ENCODE peak calls at places on chromosome 20, in eight cellular contexts. Z is HepG2, O is HL-60, K is GM23338, B is Panc1, Q is SK-N-SH, F is GM12878, L is K562. P is an unnamed sample.

GRCh38 chr20:20664795-20665194 is 47.6 kb downstream of the RALGAPA2 start:
- DNase-seq in K (peak; percentile 41), F (no peak), Z (peak; percentile 71), L (no peak), B (peak; percentile 33), Q (peak; percentile 33), O (no peak), P (peak; percentile 18)

GRCh38 chr20:63737690-63737939 is 1.2 kb downstream of the LIME1 start:
- DNase-seq in K (peak; percentile 64), B (no peak), O (no peak), Z (peak; percentile 60), L (no peak), Q (peak; percentile 38), F (no peak), P (no peak)

GRCh38 chr20:37907330-37907676 is 4.4 kb downstream of the VSTM2L start:
- DNase-seq in O (no peak), K (no peak), L (no peak), F (no peak), B (no peak), Q (no peak), Z (no peak), P (no peak)

GRCh38 chr20:25058051-25058796 is at the start of gene ACSS1:
- DNase-seq in K (peak; percentile 74), L (peak; percentile 62), Q (peak; percentile 63), B (no peak), Z (no peak), O (no peak), F (peak; percentile 62), P (no peak)

GRCh38 chr20:63957690-63958441 is 1.6 kb upstream of the UCKL1 start:
- DNase-seq in Q (no peak), K (peak; percentile 92), B (no peak), F (no peak), L (peak; percentile 74), O (no peak), Z (peak; percentile 59), P (peak; percentile 67)

GRCh38 chr20:40807094-40807623 is 118.1 kb upstream of the MAFB start:
- DNase-seq in K (no peak), F (no peak), Q (no peak), Z (no peak), B (no peak), L (no peak), O (no peak), P (no peak)

GRCh38 chr20:63279931-63280330 is 7.3 kb downstream of the ARFGAP1 start:
- DNase-seq in Z (no peak), Q (no peak), B (no peak), F (no peak), K (no peak), L (no peak), O (no peak), P (no peak)

GRCh38 chr20:63404129-63405085 is 43.3 kb upstream of the CHRNA4 start:
- DNase-seq in B (no peak), O (no peak), K (no peak), F (no peak), Q (no peak), Z (no peak), L (no peak), P (no peak)

GRCh38 chr20:63668351-63668750 is 10.2 kb downstream of the RTEL1 start:
- DNase-seq in B (no peak), L (no peak), O (no peak), Q (no peak), K (no peak), Z (no peak), F (no peak), P (no peak)

GRCh38 chr20:42855896-42856295 is 333.8 kb downstream of the PTPRT start:
- DNase-seq in Z (no peak), K (no peak), F (no peak), Q (no peak), L (no peak), O (no peak), B (no peak), P (no peak)

GRCh38 chr20:8573686-8574085 is 441.6 kb downstream of the PLCB1 start:
- DNase-seq in Q (no peak), O (no peak), B (no peak), K (no peak), L (no peak), Z (no peak), F (no peak), P (no peak)

GRCh38 chr20:38473353-38473795 is 731 bp downstream of the RALGAPB start:
- DNase-seq in Q (no peak), L (peak; percentile 61), B (no peak), Z (peak; percentile 67), F (no peak), O (peak; percentile 28), K (no peak), P (no peak)

GRCh38 chr20:21450572-21450971 is 53.2 kb upstream of the NKX2-4 start:
- DNase-seq in L (no peak), F (no peak), Q (no peak), K (no peak), Z (peak; percentile 17), O (no peak), B (no peak), P (no peak)

GRCh38 chr20:4787825-4788224 is 66.1 kb downstream of the PRND start:
- DNase-seq in L (no peak), B (no peak), Q (no peak), K (no peak), Z (no peak), O (no peak), F (no peak), P (no peak)

GRCh38 chr20:41572010-41572572 is 46.1 kb downstream of the CHD6 start:
- DNase-seq in Q (no peak), O (no peak), Z (no peak), L (no peak), K (no peak), B (no peak), F (no peak), P (no peak)

GRCh38 chr20:29790510-29790909 is 1467.0 kb upstream of the DEFB115 start:
- DNase-seq in K (no peak), Z (no peak), O (no peak), F (no peak), L (no peak), B (no peak), Q (no peak), P (no peak)

GRCh38 chr20:7146552-7147219 is 379.2 kb downstream of the BMP2 start:
- DNase-seq in O (no peak), L (no peak), F (no peak), K (no peak), Z (no peak), B (no peak), Q (no peak), P (no peak)

GRCh38 chr20:54372313-54372712 is 103.1 kb upstream of the DOK5 start:
- DNase-seq in F (no peak), K (no peak), O (no peak), Z (no peak), B (no peak), L (no peak), Q (no peak), P (no peak)

GRCh38 chr20:20255104-20255503 is 112.8 kb upstream of the INSM1 start:
- DNase-seq in K (no peak), F (no peak), Z (no peak), L (no peak), Q (no peak), B (no peak), O (no peak), P (no peak)

GRCh38 chr20:48910360-48910781 is 11.1 kb upstream of the ARFGEF2 start:
- DNase-seq in Z (no peak), L (no peak), O (peak; percentile 67), F (no peak), B (no peak), K (no peak), Q (no peak), P (no peak)

GRCh38 chr20:24795444-24795843 is 153.6 kb upstream of the CST7 start:
- DNase-seq in F (no peak), O (no peak), L (no peak), Z (no peak), K (no peak), B (no peak), Q (no peak), P (no peak)

DNA sequence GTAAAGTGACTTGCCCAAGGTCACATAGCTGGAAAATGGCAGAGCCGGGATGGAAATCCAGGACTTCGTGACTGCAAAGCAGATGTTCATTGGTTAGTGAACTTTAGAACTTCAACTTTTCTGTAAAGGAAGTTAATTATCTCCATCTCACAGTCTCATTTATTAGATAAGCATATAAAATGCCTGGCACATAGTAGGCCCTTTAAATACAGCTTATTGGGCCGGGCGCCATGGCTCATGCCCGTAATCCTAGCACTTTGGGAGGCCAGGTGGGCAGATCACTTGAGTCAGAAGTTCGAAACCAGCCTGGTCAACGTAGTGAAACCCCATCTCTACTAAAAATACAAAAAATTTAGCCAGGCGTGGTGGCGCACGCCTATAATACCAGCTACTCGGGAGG is 1.7 kb upstream of the MMP9 start:
- DNase-seq in Q (no peak), Z (no peak), L (no peak), K (no peak), O (no peak), B (no peak), F (no peak), P (no peak)
- H3K27me3 ChIP-seq in Q (no peaks in the 10 kb centered on the region), Z (peaks cover 27% of the 10 kb centered on the region), L (peaks cover 27% of the 10 kb centered on the region), K (no peaks in the 10 kb centered on the region), O (peaks cover 29% of the 10 kb centered on the region), B (no peaks in the 10 kb centered on the region), F (peaks cover 11% of the 10 kb centered on the region), P (peaks cover 5% of the 10 kb centered on the region)

GRCh38 chr20:32820000-32820697 is 395 bp downstream of the MAPRE1 start:
- DNase-seq in B (no peak), K (peak; percentile 96), O (peak; percentile 47), L (peak; percentile 89), Q (peak; percentile 93), F (no peak), Z (peak; percentile 72), P (peak; percentile 15)
- TF ChIP-seq POLR2AphosphoS5 in B (peak; percentile 48), K (peak; percentile 72), O (peak; percentile 29), L (no peak), Q (no peak), F (peak; percentile 84), Z (peak; percentile 89), P (peak; percentile 45)

GRCh38 chr20:13430346-13431002 is 208.3 kb downstream of the TASP1 start:
- DNase-seq in Z (peak; percentile 92), K (no peak), Q (no peak), B (no peak), F (peak; percentile 17), L (no peak), O (peak; percentile 5), P (peak; percentile 15)
- TF ChIP-seq REST in Z (no peak), K (no peak), Q (no peak), B (no peak), F (no peak), L (no peak), O (no peak), P (no peak)

DNA sequence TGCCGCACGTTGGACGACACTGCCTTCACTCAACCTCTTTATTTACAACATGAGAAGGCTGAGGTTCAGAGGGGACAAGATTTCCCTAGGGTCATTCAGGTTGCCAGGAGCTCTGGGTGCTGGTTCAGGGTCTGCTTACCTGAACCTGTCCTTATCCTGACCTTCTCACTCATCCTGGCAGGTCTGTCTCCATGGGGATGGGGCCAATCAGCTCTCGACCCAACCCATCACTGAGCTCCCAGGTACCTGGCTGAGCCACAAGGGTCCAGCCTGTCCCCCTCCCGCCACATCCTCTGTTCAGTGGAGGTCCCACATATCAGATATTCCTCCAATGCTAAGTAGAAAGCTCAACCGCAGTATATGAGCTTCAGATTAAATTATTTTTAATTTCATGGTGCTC is 225.6 kb downstream of the ANKRD60 start:
- DNase-seq in B (no peak), Z (no peak), Q (no peak), K (no peak), L (no peak), F (no peak), O (no peak), P (no peak)
- H3K27me3 ChIP-seq in B (no peaks in the 10 kb centered on the region), Z (peaks cover 5% of the 10 kb centered on the region), Q (no peaks in the 10 kb centered on the region), K (no peaks in the 10 kb centered on the region), L (peaks cover 5% of the 10 kb centered on the region), F (no peaks in the 10 kb centered on the region), O (no peaks in the 10 kb centered on the region), P (no peaks in the 10 kb centered on the region)

P was measured in HCT116.